ENCODE peak calls at places on chromosomes 3 and 15, in nine cellular contexts. V is activated CD4-positive, alpha-beta T cell treated with anti-CD3 and anti-CD28 coated beads, Interleukin-2, amount 50 U/mL, for 24 hours; H is activated T-helper 1 cell treated with Interleukin-2 at 50 U/mL for 16 hours; D is Kasumi-1; O is activated T-helper 2 cell treated with anti-CD3 and anti-CD28 coated beads, Interferon-gamma antibody, Interleukin-2, Interleukin-4, amounts not matched to agents 10 μg/mL and 5 μg/mL and 100 μg/mL, durations not matched to agents 14 hours and 24 hours and 36 hours; C is posterior cingulate gyrus; K is lung; Z is activated naive CD4-positive, alpha-beta T cell; S is A549. B is an unnamed sample.

GRCh38 chr15:62841269-62841628 is 201.3 kb upstream of the TPM1 start:
- DNase-seq in V (no peak), H (no peak), D (no peak), O (no peak), C (no peak), K (no peak), Z (no peak), S (no peak), B (no peak)

GRCh38 chr3:37932505-37932904 is 58.1 kb upstream of the VILL start:
- DNase-seq in V (no peak), H (no peak), D (no peak), O (no peak), C (no peak), K (no peak), Z (no peak), S (no peak), B (no peak)

GRCh38 chr3:134211797-134212196 is 38.9 kb downstream of the RYK start:
- DNase-seq in V (no peak), H (no peak), D (peak; percentile 85), O (no peak), C (peak; percentile 64), K (no peak), Z (no peak), S (peak; percentile 10), B (no peak)

GRCh38 chr15:22735781-22736180 is 50.7 kb upstream of the NIPA1 start:
- DNase-seq in V (no peak), H (no peak), D (no peak), O (no peak), C (no peak), K (no peak), Z (no peak), S (no peak), B (no peak)

GRCh38 chr3:197750396-197750831 is 731 bp downstream of the FYTTD1 start:
- DNase-seq in V (peak; percentile 28), H (peak; percentile 46), D (peak; percentile 51), O (peak; percentile 48), C (no peak), K (peak; percentile 70), Z (peak; percentile 43), S (peak; percentile 66), B (peak; percentile 86)

GRCh38 chr3:4748127-4748526 is 231.1 kb upstream of the BHLHE40 start:
- DNase-seq in V (no peak), H (no peak), D (no peak), O (no peak), C (no peak), K (no peak), Z (no peak), S (no peak), B (no peak)

GRCh38 chr15:73331991-73332925 is 36.5 kb downstream of the HCN4 start:
- DNase-seq in V (no peak), H (no peak), D (no peak), O (no peak), C (peak; percentile 69), K (no peak), Z (no peak), S (no peak), B (no peak)

GRCh38 chr3:22157848-22158247 is 406.8 kb upstream of the ZNF385D start:
- DNase-seq in V (no peak), H (no peak), D (no peak), O (no peak), C (no peak), K (no peak), Z (no peak), S (no peak), B (no peak)

GRCh38 chr3:106184540-106185457 is 316.0 kb upstream of the CBLB start:
- DNase-seq in V (no peak), H (no peak), D (no peak), O (no peak), C (no peak), K (no peak), Z (no peak), S (no peak), B (no peak)

GRCh38 chr3:123723527-123724168 is 138.8 kb upstream of the HACD2 start:
- DNase-seq in V (peak; percentile 42), H (no peak), D (peak; percentile 88), O (peak; percentile 39), C (no peak), K (peak; percentile 72), Z (no peak), S (peak; percentile 78), B (no peak)

GRCh38 chr15:48393650-48394049 is 62.4 kb downstream of the DUT start:
- DNase-seq in V (no peak), H (no peak), D (no peak), O (no peak), C (no peak), K (no peak), Z (no peak), S (no peak), B (peak; percentile 57)

GRCh38 chr3:188697127-188697526 is 474.6 kb upstream of the TPRG1 start:
- DNase-seq in V (peak; percentile 17), H (no peak), D (no peak), O (no peak), C (no peak), K (no peak), Z (no peak), S (no peak), B (no peak)

GRCh38 chr3:81749285-81749684 is 12.2 kb downstream of the GBE1 start:
- DNase-seq in V (no peak), H (no peak), D (no peak), O (no peak), C (no peak), K (no peak), Z (no peak), S (no peak), B (no peak)

GRCh38 chr3:10702961-10703740 is 112.9 kb upstream of the SLC6A11 start:
- DNase-seq in V (no peak), H (no peak), D (no peak), O (no peak), C (peak; percentile 94), K (no peak), Z (no peak), S (peak; percentile 31), B (no peak)

GRCh38 chr3:168974628-168975403 is 688.7 kb downstream of the MECOM start:
- DNase-seq in V (no peak), H (no peak), D (no peak), O (no peak), C (no peak), K (no peak), Z (no peak), S (no peak), B (no peak)

GRCh38 chr3:23819599-23820360 is 14.0 kb downstream of the UBE2E1 start:
- DNase-seq in V (no peak), H (no peak), D (no peak), O (no peak), C (no peak), K (no peak), Z (no peak), S (no peak), B (no peak)

GRCh38 chr3:152322756-152323155 is 54.0 kb downstream of the MBNL1 start:
- DNase-seq in V (no peak), H (no peak), D (peak; percentile 14), O (no peak), C (no peak), K (no peak), Z (no peak), S (no peak), B (no peak)

GRCh38 chr3:135513106-135514063 is 452.1 kb upstream of the PPP2R3A start:
- DNase-seq in V (no peak), H (no peak), D (no peak), O (no peak), C (no peak), K (no peak), Z (no peak), S (no peak), B (no peak)

GRCh38 chr15:81887913-81888312 is 157.9 kb downstream of the MEX3B start:
- DNase-seq in V (no peak), H (no peak), D (no peak), O (no peak), C (no peak), K (no peak), Z (no peak), S (no peak), B (no peak)

GRCh38 chr3:137263982-137264777 is 306.4 kb downstream of the IL20RB start:
- DNase-seq in V (no peak), H (no peak), D (no peak), O (no peak), C (peak; percentile 76), K (no peak), Z (no peak), S (no peak), B (peak; percentile 75)

GRCh38 chr15:67828969-67829646 is 3.8 kb downstream of the SKOR1 start:
- DNase-seq in V (no peak), H (no peak), D (no peak), O (no peak), C (no peak), K (no peak), Z (no peak), S (no peak), B (no peak)

B was measured in Right ventricle myocardium superior.